ENCODE peak calls at places on chromosomes 7 and 10, in nine cellular contexts. L is Caco-2, U is fibroblast of lung, F is heart left ventricle, K is A549, X is body of pancreas, R is adipocyte, I is psoas muscle, G is pancreas. Y is an unnamed sample.
A peak's percentile ranks its signal among the peaks of the same experiment; 100 is the strongest.

GRCh38 chr7:115297651-115298050 is 375.8 kb downstream of the MDFIC start:
- DNase-seq in L (no peak), U (peak; percentile 89), F (no peak), K (peak; percentile 72), X (peak; percentile 16), R (peak; percentile 28), I (no peak), G (no peak), Y (peak; percentile 63)

GRCh38 chr7:130988443-130988842 is 254.4 kb upstream of the KLF14 start:
- DNase-seq in L (no peak), U (peak; percentile 41), F (no peak), K (no peak), X (no peak), R (no peak), I (no peak), G (no peak), Y (no peak)

GRCh38 chr10:33791295-33791694 is 456.8 kb upstream of the NRP1 start:
- DNase-seq in L (no peak), U (peak; percentile 54), F (no peak), K (no peak), X (no peak), R (no peak), I (no peak), G (no peak), Y (no peak)

GRCh38 chr10:128599030-128599429 is 472.8 kb upstream of the MKI67 start:
- DNase-seq in L (no peak), U (no peak), F (no peak), K (no peak), X (no peak), R (no peak), I (no peak), G (no peak), Y (no peak)

GRCh38 chr10:80260295-80261243 is 28.9 kb downstream of the MAT1A start:
- DNase-seq in L (peak; percentile 68), U (no peak), F (no peak), K (peak; percentile 24), X (no peak), R (peak; percentile 67), I (no peak), G (no peak), Y (peak; percentile 26)

GRCh38 chr7:31633894-31634494 is 53.0 kb upstream of the PPP1R17 start:
- DNase-seq in L (peak; percentile 77), U (peak; percentile 51), F (no peak), K (peak; percentile 69), X (peak; percentile 73), R (peak; percentile 73), I (no peak), G (no peak), Y (peak; percentile 44)

GRCh38 chr10:99523251-99523773 is 9.4 kb upstream of the NKX2-3 start:
- DNase-seq in L (peak; percentile 43), U (no peak), F (no peak), K (no peak), X (no peak), R (no peak), I (no peak), G (no peak), Y (no peak)

GRCh38 chr10:123205041-123205440 is 50.8 kb downstream of the BUB3 start:
- DNase-seq in L (no peak), U (no peak), F (no peak), K (no peak), X (no peak), R (no peak), I (no peak), G (no peak), Y (no peak)

DNA sequence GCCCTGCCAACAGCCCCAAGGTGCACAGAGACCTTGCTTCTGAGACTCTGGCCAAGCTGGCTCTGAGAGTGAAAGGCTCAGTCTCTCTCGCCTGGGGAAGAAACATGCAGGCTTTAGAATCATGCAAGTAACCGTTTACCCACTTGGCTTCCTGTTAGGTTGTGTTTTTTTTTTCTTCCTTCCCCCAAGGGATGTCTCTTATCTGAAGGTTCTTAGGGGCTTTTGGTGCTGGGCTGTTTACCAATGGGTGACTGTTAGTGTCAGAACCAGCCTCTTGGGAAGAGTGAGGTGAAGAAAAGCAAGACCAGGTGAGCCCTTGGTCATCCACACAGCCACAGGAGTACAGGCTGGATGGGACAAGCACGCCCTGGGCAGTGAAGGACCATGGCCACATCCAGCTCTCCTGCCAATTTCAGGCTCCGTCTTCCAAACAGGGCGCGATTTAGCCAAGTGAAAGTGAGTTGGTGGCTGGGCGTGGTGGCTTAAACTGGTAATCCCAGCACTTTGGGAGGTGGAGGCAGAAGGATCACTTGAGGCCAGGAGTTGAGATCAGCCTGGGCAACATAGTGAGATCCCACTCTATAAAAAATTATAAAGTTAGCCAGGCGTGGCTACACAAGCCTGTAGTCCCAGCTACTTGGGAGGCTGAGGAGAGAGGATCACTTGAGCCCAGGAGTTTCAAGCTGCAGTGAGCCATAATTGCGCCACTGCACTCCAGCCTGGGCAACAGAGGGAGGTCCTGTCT is 76.3 kb upstream of the CUX1 start:
- DNase-seq in L (no peak), U (no peak), F (no peak), K (no peak), X (no peak), R (no peak), I (no peak), G (no peak), Y (no peak)
- H3K4me3 ChIP-seq in L (no peak overlapping the region), U (no peak overlapping the region), F (no peak overlapping the region), K (no peak overlapping the region), X (no peak overlapping the region), R (no peak overlapping the region), I (no peak overlapping the region), G (no peak overlapping the region), Y (no peak overlapping the region)

GRCh38 chr7:158023563-158024350 is 563.9 kb downstream of the PTPRN2 start:
- DNase-seq in L (no peak), U (no peak), F (peak; percentile 26), K (no peak), X (no peak), R (no peak), I (no peak), G (peak; percentile 9), Y (no peak)

GRCh38 chr7:158023157-158023556 is 564.5 kb downstream of the PTPRN2 start:
- DNase-seq in L (no peak), U (no peak), F (no peak), K (no peak), X (no peak), R (no peak), I (no peak), G (peak; percentile 7), Y (no peak)

GRCh38 chr7:158021836-158022235 is 565.8 kb downstream of the PTPRN2 start:
- DNase-seq in L (no peak), U (no peak), F (no peak), K (no peak), X (no peak), R (no peak), I (no peak), G (peak; percentile 20), Y (no peak)

GRCh38 chr7:158024351-158024715 is 563.3 kb downstream of the PTPRN2 start:
- DNase-seq in L (no peak), U (no peak), F (no peak), K (no peak), X (no peak), R (no peak), I (no peak), G (peak; percentile 14), Y (no peak)

GRCh38 chr7:158022601-158023000 is 565.0 kb downstream of the PTPRN2 start:
- DNase-seq in L (no peak), U (no peak), F (no peak), K (no peak), X (no peak), R (no peak), I (no peak), G (peak; percentile 16), Y (no peak)
- H3K9me3 ChIP-seq in L (no peaks in the 10 kb centered on the region), U (no peaks in the 10 kb centered on the region), F (no peaks in the 10 kb centered on the region), K (no peaks in the 10 kb centered on the region), X (no peaks in the 10 kb centered on the region), R (no peaks in the 10 kb centered on the region), I (no peaks in the 10 kb centered on the region), G (no peaks in the 10 kb centered on the region), Y (no peaks in the 10 kb centered on the region)

DNA sequence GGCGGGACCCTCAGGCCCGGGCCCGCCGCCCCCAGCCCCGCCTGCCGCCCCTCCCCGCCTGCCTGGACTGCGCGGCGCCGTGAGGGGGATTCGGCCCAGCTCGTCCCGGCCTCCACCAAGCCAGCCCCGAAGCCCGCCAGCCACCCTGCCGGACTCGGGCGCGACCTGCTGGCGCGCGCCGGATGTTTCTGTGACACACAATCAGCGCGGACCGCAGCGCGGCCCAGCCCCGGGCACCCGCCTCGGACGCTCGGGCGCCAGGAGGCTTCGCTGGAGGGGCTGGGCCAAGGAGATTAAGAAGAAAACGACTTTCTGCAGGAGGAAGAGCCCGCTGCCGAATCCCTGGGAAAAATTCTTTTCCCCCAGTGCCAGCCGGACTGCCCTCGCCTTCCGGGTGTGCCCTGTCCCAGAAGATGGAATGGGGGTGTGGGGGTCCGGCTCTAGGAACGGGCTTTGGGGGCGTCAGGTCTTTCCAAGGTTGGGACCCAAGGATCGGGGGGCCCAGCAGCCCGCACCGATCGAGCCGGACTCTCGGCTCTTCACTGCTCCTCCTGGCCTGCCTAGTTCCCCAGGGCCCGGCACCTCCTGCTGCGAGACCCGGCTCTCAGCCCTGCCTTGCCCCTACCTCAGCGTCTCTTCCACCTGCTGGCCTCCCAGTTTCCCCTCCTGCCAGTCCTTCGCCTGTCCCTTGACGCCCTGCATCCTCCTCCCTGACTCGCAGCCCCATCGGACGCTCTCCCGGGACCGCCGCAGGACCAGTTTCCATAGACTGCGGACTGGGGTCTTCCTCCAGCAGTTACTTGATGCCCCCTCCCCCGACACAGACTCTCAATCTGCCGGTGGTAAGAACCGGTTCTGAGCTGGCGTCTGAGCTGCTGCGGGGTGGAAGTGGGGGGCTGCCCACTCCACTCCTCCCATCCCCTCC is 82.7 kb downstream of the PAX2 start:
- DNase-seq in L (peak; percentile 79), U (peak; percentile 3), F (peak; percentile 70), K (peak; percentile 43), X (peak; percentile 61), R (peak; percentile 40), I (no peak), G (peak; percentile 84), Y (no peak)
- H3K4me3 ChIP-seq in L (peak overlapping the region; percentile 77), U (no peak overlapping the region), F (peak overlapping the region; percentile 37), K (peak overlapping the region; percentile 50), X (peak overlapping the region; percentile 16), R (no peak overlapping the region), I (peak overlapping the region; percentile 58), G (peak overlapping the region; percentile 65), Y (no peak overlapping the region)

GRCh38 chr10:22601618-22602017 is 112.8 kb downstream of the PIP4K2A start:
- DNase-seq in L (no peak), U (no peak), F (no peak), K (no peak), X (no peak), R (no peak), I (no peak), G (no peak), Y (no peak)

GRCh38 chr10:22605168-22605567 is 109.2 kb downstream of the PIP4K2A start:
- DNase-seq in L (no peak), U (peak; percentile 89), F (no peak), K (no peak), X (no peak), R (no peak), I (no peak), G (no peak), Y (no peak)

GRCh38 chr10:22606164-22606614 is 108.2 kb downstream of the PIP4K2A start:
- DNase-seq in L (no peak), U (peak; percentile 46), F (no peak), K (no peak), X (peak; percentile 24), R (no peak), I (no peak), G (no peak), Y (peak; percentile 14)

GRCh38 chr10:22604314-22605091 is 109.9 kb downstream of the PIP4K2A start:
- DNase-seq in L (no peak), U (no peak), F (no peak), K (no peak), X (no peak), R (no peak), I (no peak), G (no peak), Y (no peak)

DNA sequence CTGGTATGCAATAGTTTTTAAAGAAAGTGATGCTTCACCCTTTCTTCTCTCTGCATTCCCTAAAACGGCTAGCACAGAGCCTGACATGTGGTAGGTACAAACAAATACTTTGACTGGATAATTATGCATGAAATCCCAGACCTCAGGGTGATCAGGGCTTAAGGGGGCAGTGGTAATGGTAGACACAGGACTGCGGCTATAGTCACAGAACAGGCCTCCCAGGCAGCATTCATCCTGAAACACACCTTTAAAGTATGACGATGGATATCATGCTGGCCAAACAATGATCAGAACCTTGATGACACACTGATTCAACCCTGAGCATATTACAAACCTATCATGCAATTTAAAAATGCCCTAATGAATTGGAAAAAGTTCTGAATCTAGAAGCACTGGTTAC is 110.8 kb downstream of the PIP4K2A start:
- DNase-seq in L (no peak), U (no peak), F (no peak), K (no peak), X (no peak), R (no peak), I (no peak), G (no peak), Y (no peak)
- H3K9me3 ChIP-seq in L (no peaks in the 10 kb centered on the region), U (no peaks in the 10 kb centered on the region), F (no peaks in the 10 kb centered on the region), K (no peaks in the 10 kb centered on the region), X (no peaks in the 10 kb centered on the region), R (no peaks in the 10 kb centered on the region), I (no peaks in the 10 kb centered on the region), G (no peaks in the 10 kb centered on the region), Y (no peaks in the 10 kb centered on the region)